ENCODE peak calls at places on chromosomes 11 and 22, in nine cellular contexts. G, R, V, X, J, N, B, Q and C are unnamed samples.
A peak's percentile ranks its signal among the peaks of the same experiment; 100 is the strongest.

GRCh38 chr11:125174686-125175085 is 10.1 kb downstream of the PKNOX2 start:
- DNase-seq in G (no peak), R (no peak), V (peak; percentile 52), X (no peak), J (no peak), N (no peak), B (no peak), Q (no peak), C (no peak)

GRCh38 chr11:62603771-62604170 is 2.1 kb upstream of the MTA2 start:
- DNase-seq in G (no peak), R (no peak), V (no peak), X (no peak), J (no peak), N (no peak), B (no peak), Q (no peak), C (no peak)

GRCh38 chr11:115848614-115849013 is 344.4 kb upstream of the CADM1 start:
- DNase-seq in G (no peak), R (no peak), V (no peak), X (no peak), J (no peak), N (no peak), B (no peak), Q (no peak), C (no peak)

GRCh38 chr22:38075105-38075825 is 8.7 kb downstream of the SLC16A8 start:
- DNase-seq in G (no peak), R (no peak), V (no peak), X (no peak), J (no peak), N (no peak), B (no peak), Q (no peak), C (no peak)

GRCh38 chr11:88318017-88318416 is 19.5 kb downstream of the CTSC start:
- DNase-seq in G (no peak), R (no peak), V (no peak), X (no peak), J (no peak), N (no peak), B (no peak), Q (no peak), C (no peak)

GRCh38 chr11:28757725-28758515 is 649.7 kb downstream of the METTL15 start:
- DNase-seq in G (peak; percentile 65), R (no peak), V (no peak), X (no peak), J (no peak), N (peak; percentile 86), B (no peak), Q (no peak), C (no peak)

GRCh38 chr11:29029452-29029851 is 921.3 kb downstream of the METTL15 start:
- DNase-seq in G (peak; percentile 14), R (no peak), V (no peak), X (no peak), J (no peak), N (peak; percentile 32), B (no peak), Q (no peak), C (no peak)

GRCh38 chr22:34814260-34814659 is 251.7 kb upstream of the ISX start:
- DNase-seq in G (no peak), R (no peak), V (no peak), X (no peak), J (no peak), N (no peak), B (no peak), Q (no peak), C (peak; percentile 22)

GRCh38 chr11:434496-434895 is 7.3 kb downstream of the ANO9 start:
- DNase-seq in G (no peak), R (no peak), V (no peak), X (no peak), J (no peak), N (no peak), B (no peak), Q (no peak), C (no peak)

GRCh38 chr11:2594267-2594666 is 105.5 kb downstream of the KCNQ1OT1 start:
- DNase-seq in G (no peak), R (no peak), V (no peak), X (no peak), J (no peak), N (no peak), B (no peak), Q (no peak), C (no peak)

GRCh38 chr11:77267910-77268309 is 33.6 kb downstream of the GDPD4 start:
- DNase-seq in G (peak; percentile 33), R (no peak), V (no peak), X (no peak), J (no peak), N (peak; percentile 90), B (no peak), Q (no peak), C (no peak)

GRCh38 chr11:34830035-34830434 is 86.1 kb downstream of the APIP start:
- DNase-seq in G (no peak), R (peak; percentile 33), V (no peak), X (no peak), J (no peak), N (no peak), B (no peak), Q (no peak), C (no peak)

GRCh38 chr22:29744902-29745301 is 21.9 kb downstream of the ZMAT5 start:
- DNase-seq in G (peak; percentile 87), R (peak; percentile 37), V (no peak), X (no peak), J (no peak), N (no peak), B (no peak), Q (no peak), C (no peak)

GRCh38 chr11:35163209-35163608 is 24.2 kb downstream of the CD44 start:
- DNase-seq in G (peak; percentile 39), R (no peak), V (no peak), X (no peak), J (no peak), N (peak; percentile 61), B (no peak), Q (no peak), C (no peak)

GRCh38 chr22:39388261-39389011 is 11.1 kb upstream of the TAB1 start:
- DNase-seq in G (peak; percentile 78), R (peak; percentile 55), V (peak; percentile 92), X (peak; percentile 84), J (peak; percentile 83), N (peak; percentile 95), B (peak; percentile 86), Q (peak; percentile 81), C (peak; percentile 69)